ENCODE peak calls at places on chromosomes 12 and 14, in eight cellular contexts. A, K, Q, B, Y, S, I and L are unnamed samples.

GRCh38 chr12:117853600-117853999 is 115.2 kb downstream of the KSR2 start:
- DNase-seq in A (no peak), K (no peak), Q (no peak), B (no peak), Y (no peak), S (no peak), I (no peak), L (peak)

GRCh38 chr12:12244341-12244740 is 22.5 kb downstream of the LRP6 start:
- DNase-seq in A (no peak), K (no peak), Q (no peak), B (peak), Y (peak), S (no peak), I (no peak), L (no peak)

GRCh38 chr14:58637040-58637390 is 747 bp upstream of the DACT1 start:
- DNase-seq in A (peak), K (no peak), Q (peak), B (no peak), Y (peak), S (peak), I (no peak), L (peak)

GRCh38 chr12:89889051-89889450 is 180.4 kb upstream of the ATP2B1 start:
- DNase-seq in A (no peak), K (no peak), Q (no peak), B (no peak), Y (no peak), S (no peak), I (no peak), L (no peak)

GRCh38 chr14:68463705-68464104 is 329.2 kb downstream of the ZFP36L1 start:
- DNase-seq in A (no peak), K (no peak), Q (no peak), B (no peak), Y (no peak), S (no peak), I (no peak), L (no peak)

GRCh38 chr14:24806061-24806678 is 172.2 kb upstream of the GZMB start:
- DNase-seq in A (peak), K (no peak), Q (peak), B (no peak), Y (peak), S (peak), I (no peak), L (no peak)

GRCh38 chr12:25328082-25328712 is 77.5 kb upstream of the KRAS start:
- DNase-seq in A (no peak), K (no peak), Q (no peak), B (no peak), Y (no peak), S (no peak), I (no peak), L (no peak)

GRCh38 chr12:127125607-127126259 is 1141.2 kb upstream of the TMEM132C start:
- DNase-seq in A (no peak), K (no peak), Q (no peak), B (no peak), Y (no peak), S (peak), I (no peak), L (no peak)

GRCh38 chr12:52229836-52230343 is 3.2 kb upstream of the KRT7 start:
- DNase-seq in A (no peak), K (no peak), Q (no peak), B (no peak), Y (no peak), S (no peak), I (no peak), L (no peak)

GRCh38 chr12:129750426-129750825 is 153.4 kb downstream of the TMEM132D start:
- DNase-seq in A (no peak), K (no peak), Q (no peak), B (no peak), Y (no peak), S (no peak), I (no peak), L (no peak)

GRCh38 chr12:89494411-89495231 is 30.0 kb downstream of the GALNT4 start:
- DNase-seq in A (no peak), K (no peak), Q (no peak), B (no peak), Y (peak), S (peak), I (no peak), L (no peak)

GRCh38 chr12:121399391-121400331 is at the start of gene RNF34:
- DNase-seq in A (peak), K (peak), Q (peak), B (peak), Y (peak), S (peak), I (peak), L (peak)

GRCh38 chr14:23423657-23424056 is 11.8 kb downstream of the MYH7 start:
- DNase-seq in A (no peak), K (no peak), Q (no peak), B (no peak), Y (no peak), S (no peak), I (no peak), L (no peak)

GRCh38 chr12:93191956-93192355 is 185.8 kb upstream of the NUDT4 start:
- DNase-seq in A (no peak), K (no peak), Q (no peak), B (no peak), Y (no peak), S (no peak), I (no peak), L (no peak)